ENCODE peak calls at places on chromosomes 1 and 21, in nine cellular contexts. M, R, U, O, J, Y, H, I and S are unnamed samples.

GRCh38 chr1:50967416-50968020 is 2.5 kb upstream of the CDKN2C start:
- DNase-seq in M (peak), R (no peak), U (no peak), O (no peak), J (peak), Y (no peak), H (no peak), I (no peak), S (no peak)

GRCh38 chr21:45130324-45130774 is 56.0 kb downstream of the ADARB1 start:
- DNase-seq in M (peak), R (no peak), U (no peak), O (no peak), J (peak), Y (no peak), H (no peak), I (no peak), S (no peak)

GRCh38 chr1:56326056-56326455 is 253.3 kb downstream of the PLPP3 start:
- DNase-seq in M (peak), R (no peak), U (no peak), O (no peak), J (peak), Y (no peak), H (no peak), I (no peak), S (no peak)

GRCh38 chr1:222844108-222844779 is 29.4 kb downstream of the DISP1 start:
- DNase-seq in M (peak), R (no peak), U (no peak), O (no peak), J (no peak), Y (peak), H (no peak), I (no peak), S (no peak)

GRCh38 chr1:219427989-219428388 is 184.9 kb downstream of the ZC3H11B start:
- DNase-seq in M (peak), R (no peak), U (no peak), O (no peak), J (no peak), Y (no peak), H (no peak), I (no peak), S (no peak)

GRCh38 chr1:200129480-200129879 is 102.0 kb downstream of the NR5A2 start:
- DNase-seq in M (no peak), R (no peak), U (no peak), O (peak), J (no peak), Y (no peak), H (no peak), I (no peak), S (no peak)

GRCh38 chr1:202018476-202019234 is 8.3 kb downstream of the ELF3 start:
- DNase-seq in M (no peak), R (peak), U (no peak), O (no peak), J (no peak), Y (no peak), H (no peak), I (no peak), S (no peak)

GRCh38 chr1:2073382-2074230 is 23.4 kb downstream of the PRKCZ start:
- DNase-seq in M (peak), R (no peak), U (no peak), O (no peak), J (peak), Y (peak), H (no peak), I (no peak), S (no peak)